ENCODE peak calls at places on chromosomes 16 and 17, in nine cellular contexts. One of them, this sample, is unnamed.
A peak's percentile ranks its signal among the peaks of the same experiment; 100 is the strongest.

GRCh38 chr16:76114681-76115080 is 162.5 kb upstream of the CNTNAP4 start:
- DNase-seq in cardiac fibroblast: no peak
- DNase-seq in A549: no peak
- DNase-seq in upper lobe of right lung: no peak
- DNase-seq in choroid plexus epithelial cell: no peak
- DNase-seq in CD4-positive, alpha-beta T cell: no peak
- DNase-seq in lower lobe of right lung: no peak
- DNase-seq in H9: no peak
- DNase-seq in HFFc6: no peak
- DNase-seq in this sample: no peak

GRCh38 chr17:66272699-66273390 is 29.6 kb upstream of the PRKCA start:
- DNase-seq in cardiac fibroblast: peak; percentile 83
- DNase-seq in A549: peak; percentile 77
- DNase-seq in upper lobe of right lung: no peak
- DNase-seq in choroid plexus epithelial cell: peak; percentile 47
- DNase-seq in CD4-positive, alpha-beta T cell: no peak
- DNase-seq in lower lobe of right lung: no peak
- DNase-seq in H9: no peak
- DNase-seq in HFFc6: peak; percentile 91
- DNase-seq in this sample: no peak

GRCh38 chr16:27327586-27327915 is 13.8 kb downstream of the IL4R start:
- DNase-seq in cardiac fibroblast: no peak
- DNase-seq in A549: no peak
- DNase-seq in upper lobe of right lung: no peak
- DNase-seq in choroid plexus epithelial cell: no peak
- DNase-seq in CD4-positive, alpha-beta T cell: no peak
- DNase-seq in lower lobe of right lung: no peak
- DNase-seq in H9: no peak
- DNase-seq in HFFc6: no peak
- DNase-seq in this sample: no peak

GRCh38 chr16:84795338-84796053 is 24.3 kb upstream of the CRISPLD2 start:
- DNase-seq in cardiac fibroblast: peak; percentile 94
- DNase-seq in A549: no peak
- DNase-seq in upper lobe of right lung: no peak
- DNase-seq in choroid plexus epithelial cell: peak; percentile 95
- DNase-seq in CD4-positive, alpha-beta T cell: no peak
- DNase-seq in lower lobe of right lung: no peak
- DNase-seq in H9: no peak
- DNase-seq in HFFc6: peak; percentile 82
- DNase-seq in this sample: peak; percentile 48

GRCh38 chr16:14302399-14303181 is 231.5 kb downstream of the MRTFB start:
- DNase-seq in cardiac fibroblast: no peak
- DNase-seq in A549: peak; percentile 61
- DNase-seq in upper lobe of right lung: no peak
- DNase-seq in choroid plexus epithelial cell: peak; percentile 12
- DNase-seq in CD4-positive, alpha-beta T cell: no peak
- DNase-seq in lower lobe of right lung: no peak
- DNase-seq in H9: peak; percentile 49
- DNase-seq in HFFc6: no peak
- DNase-seq in this sample: peak; percentile 78

GRCh38 chr16:26316683-26317464 is 625.1 kb downstream of the HS3ST4 start:
- DNase-seq in cardiac fibroblast: no peak
- DNase-seq in A549: no peak
- DNase-seq in upper lobe of right lung: no peak
- DNase-seq in choroid plexus epithelial cell: no peak
- DNase-seq in CD4-positive, alpha-beta T cell: no peak
- DNase-seq in lower lobe of right lung: no peak
- DNase-seq in H9: peak; percentile 47
- DNase-seq in HFFc6: no peak
- DNase-seq in this sample: no peak

GRCh38 chr17:15261818-15262290 is 3.3 kb downstream of the PMP22 start:
- DNase-seq in cardiac fibroblast: peak; percentile 49
- DNase-seq in A549: peak; percentile 61
- DNase-seq in upper lobe of right lung: no peak
- DNase-seq in choroid plexus epithelial cell: peak; percentile 38
- DNase-seq in CD4-positive, alpha-beta T cell: no peak
- DNase-seq in lower lobe of right lung: no peak
- DNase-seq in H9: peak; percentile 52
- DNase-seq in HFFc6: peak; percentile 16
- DNase-seq in this sample: no peak

GRCh38 chr17:20930065-20930760 is 112.6 kb downstream of the USP22 start:
- DNase-seq in cardiac fibroblast: no peak
- DNase-seq in A549: no peak
- DNase-seq in upper lobe of right lung: no peak
- DNase-seq in choroid plexus epithelial cell: peak; percentile 44
- DNase-seq in CD4-positive, alpha-beta T cell: no peak
- DNase-seq in lower lobe of right lung: no peak
- DNase-seq in H9: no peak
- DNase-seq in HFFc6: no peak
- DNase-seq in this sample: no peak

GRCh38 chr16:19389246-19389645 is 28.4 kb upstream of the TMC5 start:
- DNase-seq in cardiac fibroblast: peak; percentile 29
- DNase-seq in A549: peak; percentile 68
- DNase-seq in upper lobe of right lung: peak; percentile 85
- DNase-seq in choroid plexus epithelial cell: peak; percentile 27
- DNase-seq in CD4-positive, alpha-beta T cell: no peak
- DNase-seq in lower lobe of right lung: peak; percentile 80
- DNase-seq in H9: peak; percentile 80
- DNase-seq in HFFc6: peak; percentile 40
- DNase-seq in this sample: peak; percentile 80

GRCh38 chr17:34758747-34759146 is 179.4 kb downstream of the TMEM132E start:
- DNase-seq in cardiac fibroblast: no peak
- DNase-seq in A549: no peak
- DNase-seq in upper lobe of right lung: no peak
- DNase-seq in choroid plexus epithelial cell: no peak
- DNase-seq in CD4-positive, alpha-beta T cell: no peak
- DNase-seq in lower lobe of right lung: no peak
- DNase-seq in H9: no peak
- DNase-seq in HFFc6: no peak
- DNase-seq in this sample: no peak

GRCh38 chr17:1059131-1059795 is 62.3 kb downstream of the TIMM22 start:
- DNase-seq in cardiac fibroblast: no peak
- DNase-seq in A549: no peak
- DNase-seq in upper lobe of right lung: no peak
- DNase-seq in choroid plexus epithelial cell: no peak
- DNase-seq in CD4-positive, alpha-beta T cell: no peak
- DNase-seq in lower lobe of right lung: peak; percentile 33
- DNase-seq in H9: no peak
- DNase-seq in HFFc6: no peak
- DNase-seq in this sample: no peak
- TF ChIP-seq CTCF in cardiac fibroblast: no peak
- TF ChIP-seq CTCF in A549: no peak
- TF ChIP-seq CTCF in upper lobe of right lung: no peak
- TF ChIP-seq CTCF in choroid plexus epithelial cell: no peak
- TF ChIP-seq CTCF in CD4-positive, alpha-beta T cell: no peak
- TF ChIP-seq CTCF in lower lobe of right lung: no peak
- TF ChIP-seq CTCF in H9: no peak
- TF ChIP-seq CTCF in HFFc6: no peak
- TF ChIP-seq CTCF in this sample: no peak

DNA sequence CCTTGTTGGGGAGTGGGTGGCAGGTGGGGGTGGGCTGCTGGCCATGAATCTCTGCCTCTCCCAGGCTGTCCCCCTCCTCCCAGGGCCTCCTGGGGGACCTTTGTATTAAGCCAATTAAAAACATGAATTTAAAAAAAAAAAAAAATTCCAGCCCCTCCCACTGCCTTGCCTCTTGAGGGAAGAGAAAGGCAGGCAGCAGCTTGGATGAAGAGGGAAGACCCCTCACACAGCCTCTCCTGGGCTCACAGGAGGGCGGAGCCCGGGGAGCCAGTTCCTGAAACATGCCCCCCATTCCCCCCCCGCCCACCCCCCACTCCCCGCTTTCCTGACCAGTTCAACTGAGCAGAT is 1.8 kb upstream of the TCAP start:
- DNase-seq in cardiac fibroblast: no peak
- DNase-seq in A549: no peak
- DNase-seq in upper lobe of right lung: no peak
- DNase-seq in choroid plexus epithelial cell: no peak
- DNase-seq in CD4-positive, alpha-beta T cell: no peak
- DNase-seq in lower lobe of right lung: no peak
- DNase-seq in H9: no peak
- DNase-seq in HFFc6: no peak
- DNase-seq in this sample: no peak
- TF ChIP-seq CTCF in cardiac fibroblast: no peak
- TF ChIP-seq CTCF in A549: no peak
- TF ChIP-seq CTCF in upper lobe of right lung: no peak
- TF ChIP-seq CTCF in choroid plexus epithelial cell: no peak
- TF ChIP-seq CTCF in CD4-positive, alpha-beta T cell: no peak
- TF ChIP-seq CTCF in lower lobe of right lung: no peak
- TF ChIP-seq CTCF in H9: no peak
- TF ChIP-seq CTCF in HFFc6: no peak
- TF ChIP-seq CTCF in this sample: no peak

DNA sequence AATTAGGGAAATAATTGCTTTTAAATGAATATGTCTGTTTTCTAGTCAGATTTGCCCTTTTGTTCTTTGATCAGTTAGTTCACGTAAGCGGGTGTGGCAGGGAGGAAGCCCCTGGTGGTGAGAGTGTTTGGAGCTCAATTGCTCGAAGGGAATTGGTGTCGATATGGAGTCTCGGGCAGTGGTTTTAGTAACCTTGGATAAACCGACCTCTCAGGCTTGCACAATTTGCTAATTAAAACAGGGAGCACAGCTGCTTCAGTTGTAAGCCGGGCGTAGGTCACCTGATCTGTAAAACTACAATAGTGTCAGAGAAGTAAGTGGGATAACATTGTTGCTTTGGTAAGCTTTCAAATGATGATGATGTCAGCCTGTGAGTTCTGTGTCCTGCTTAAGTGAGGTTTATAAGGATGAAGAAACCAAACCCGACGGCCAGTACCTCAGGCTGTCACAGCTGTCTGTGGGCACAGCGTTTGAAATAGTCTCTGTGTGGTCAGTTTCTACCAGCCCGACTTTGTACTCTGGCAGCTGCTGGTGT is 2.9 kb downstream of the ZNF750 start:
- DNase-seq in cardiac fibroblast: no peak
- DNase-seq in A549: no peak
- DNase-seq in upper lobe of right lung: peak; percentile 39
- DNase-seq in choroid plexus epithelial cell: no peak
- DNase-seq in CD4-positive, alpha-beta T cell: no peak
- DNase-seq in lower lobe of right lung: peak; percentile 23
- DNase-seq in H9: no peak
- DNase-seq in HFFc6: no peak
- DNase-seq in this sample: peak; percentile 33
- TF ChIP-seq CTCF in cardiac fibroblast: no peak
- TF ChIP-seq CTCF in A549: no peak
- TF ChIP-seq CTCF in upper lobe of right lung: no peak
- TF ChIP-seq CTCF in choroid plexus epithelial cell: peak; percentile 33
- TF ChIP-seq CTCF in CD4-positive, alpha-beta T cell: no peak
- TF ChIP-seq CTCF in lower lobe of right lung: no peak
- TF ChIP-seq CTCF in H9: peak; percentile 49
- TF ChIP-seq CTCF in HFFc6: no peak
- TF ChIP-seq CTCF in this sample: no peak

GRCh38 chr17:30921544-30922196 is at the start of gene ADAP2:
- DNase-seq in cardiac fibroblast: no peak
- DNase-seq in A549: peak; percentile 51
- DNase-seq in upper lobe of right lung: peak; percentile 89
- DNase-seq in choroid plexus epithelial cell: no peak
- DNase-seq in CD4-positive, alpha-beta T cell: no peak
- DNase-seq in lower lobe of right lung: peak; percentile 87
- DNase-seq in H9: peak; percentile 68
- DNase-seq in HFFc6: no peak
- DNase-seq in this sample: peak; percentile 91

GRCh38 chr17:30924341-30924740 is 2.6 kb downstream of the ADAP2 start:
- DNase-seq in cardiac fibroblast: no peak
- DNase-seq in A549: no peak
- DNase-seq in upper lobe of right lung: peak; percentile 6
- DNase-seq in choroid plexus epithelial cell: no peak
- DNase-seq in CD4-positive, alpha-beta T cell: no peak
- DNase-seq in lower lobe of right lung: no peak
- DNase-seq in H9: no peak
- DNase-seq in HFFc6: no peak
- DNase-seq in this sample: no peak

GRCh38 chr17:30920282-30920681 is 1.5 kb upstream of the ADAP2 start:
- DNase-seq in cardiac fibroblast: peak; percentile 45
- DNase-seq in A549: peak; percentile 44
- DNase-seq in upper lobe of right lung: no peak
- DNase-seq in choroid plexus epithelial cell: peak; percentile 53
- DNase-seq in CD4-positive, alpha-beta T cell: no peak
- DNase-seq in lower lobe of right lung: no peak
- DNase-seq in H9: peak; percentile 69
- DNase-seq in HFFc6: no peak
- DNase-seq in this sample: no peak

GRCh38 chr17:30922235-30922993 is 669 bp downstream of the ADAP2 start:
- DNase-seq in cardiac fibroblast: no peak
- DNase-seq in A549: no peak
- DNase-seq in upper lobe of right lung: peak; percentile 74
- DNase-seq in choroid plexus epithelial cell: no peak
- DNase-seq in CD4-positive, alpha-beta T cell: no peak
- DNase-seq in lower lobe of right lung: peak; percentile 57
- DNase-seq in H9: peak; percentile 62
- DNase-seq in HFFc6: no peak
- DNase-seq in this sample: peak; percentile 79

DNA sequence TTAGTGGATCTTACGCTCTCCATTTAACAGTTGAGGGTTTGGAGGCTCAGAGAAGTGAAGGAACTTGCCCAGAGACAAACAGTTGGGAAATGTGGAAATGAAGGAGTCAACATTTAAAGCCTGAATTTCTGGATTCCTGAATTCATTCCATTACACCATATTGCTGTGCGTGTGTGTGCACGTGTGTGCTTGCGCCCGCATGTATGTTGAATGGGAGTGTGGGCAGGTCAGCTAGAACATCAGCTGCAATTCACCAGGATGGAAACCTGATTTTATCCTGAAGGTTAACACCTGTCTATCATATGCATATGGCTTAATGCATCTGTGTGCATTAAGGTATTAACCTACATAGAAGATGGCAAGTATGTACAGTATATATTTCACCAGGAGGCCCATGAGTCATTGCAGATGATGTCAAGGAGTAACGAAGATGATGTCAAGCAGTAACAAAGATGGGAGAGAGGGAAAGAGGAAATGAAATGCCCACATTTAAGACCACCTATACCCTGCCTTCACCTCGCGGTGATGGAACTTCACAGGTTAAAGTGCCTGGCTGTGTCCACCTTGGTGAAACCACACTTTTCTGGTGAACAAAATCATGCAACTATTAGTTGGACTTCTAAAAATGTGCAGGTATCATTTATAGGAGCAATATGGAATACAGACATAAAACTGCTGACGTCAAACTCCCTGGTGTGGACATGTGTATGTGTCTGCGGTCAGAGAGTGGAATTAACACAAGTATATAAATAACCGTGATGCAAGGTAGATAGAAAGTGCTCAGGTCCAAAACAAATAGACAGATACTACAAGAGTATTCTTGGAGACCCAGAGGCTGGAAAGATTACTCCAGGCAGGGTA is 832 bp upstream of the ADAP2 start:
- DNase-seq in cardiac fibroblast: no peak
- DNase-seq in A549: no peak
- DNase-seq in upper lobe of right lung: peak; percentile 3
- DNase-seq in choroid plexus epithelial cell: no peak
- DNase-seq in CD4-positive, alpha-beta T cell: no peak
- DNase-seq in lower lobe of right lung: no peak
- DNase-seq in H9: no peak
- DNase-seq in HFFc6: no peak
- DNase-seq in this sample: no peak
- TF ChIP-seq CTCF in cardiac fibroblast: no peak
- TF ChIP-seq CTCF in A549: no peak
- TF ChIP-seq CTCF in upper lobe of right lung: no peak
- TF ChIP-seq CTCF in choroid plexus epithelial cell: no peak
- TF ChIP-seq CTCF in CD4-positive, alpha-beta T cell: no peak
- TF ChIP-seq CTCF in lower lobe of right lung: no peak
- TF ChIP-seq CTCF in H9: no peak
- TF ChIP-seq CTCF in HFFc6: no peak
- TF ChIP-seq CTCF in this sample: no peak

This sample was measured in spleen.